ENCODE peak calls at places on chromosomes 3 and 15, in seven cellular contexts. One of them, this sample, is unnamed.

GRCh38 chr3:157532529-157533297 is 29.5 kb upstream of the VEPH1 start:
- DNase-seq in cardiac fibroblast: peak; percentile 97
- DNase-seq in MCF 10A: peak; percentile 89
- DNase-seq in IMR-90: peak; percentile 92
- DNase-seq in CD8-positive, alpha-beta T cell: no peak
- DNase-seq in GM20000: peak; percentile 71
- DNase-seq in RWPE1: peak; percentile 53
- DNase-seq in this sample: peak; percentile 40

GRCh38 chr3:36648241-36649034 is 115.9 kb downstream of the DCLK3 start:
- DNase-seq in cardiac fibroblast: peak; percentile 93
- DNase-seq in RWPE1: peak; percentile 27
- DNase-seq in GM20000: no peak
- DNase-seq in MCF 10A: peak; percentile 81
- DNase-seq in IMR-90: peak; percentile 86
- DNase-seq in CD8-positive, alpha-beta T cell: no peak
- DNase-seq in this sample: peak; percentile 83

GRCh38 chr3:157871248-157871647 is 235.0 kb downstream of the SHOX2 start:
- DNase-seq in cardiac fibroblast: no peak
- DNase-seq in RWPE1: no peak
- DNase-seq in IMR-90: no peak
- DNase-seq in GM20000: no peak
- DNase-seq in MCF 10A: no peak
- DNase-seq in CD8-positive, alpha-beta T cell: no peak
- DNase-seq in this sample: no peak

GRCh38 chr3:85710490-85710889 is 751.7 kb downstream of the CADM2 start:
- DNase-seq in IMR-90: peak; percentile 29
- DNase-seq in CD8-positive, alpha-beta T cell: no peak
- DNase-seq in MCF 10A: peak; percentile 21
- DNase-seq in cardiac fibroblast: peak; percentile 6
- DNase-seq in GM20000: no peak
- DNase-seq in RWPE1: peak; percentile 17
- DNase-seq in this sample: peak; percentile 32

GRCh38 chr3:72659609-72660008 is 188.6 kb downstream of the SHQ1 start:
- DNase-seq in CD8-positive, alpha-beta T cell: no peak
- DNase-seq in MCF 10A: no peak
- DNase-seq in cardiac fibroblast: no peak
- DNase-seq in GM20000: no peak
- DNase-seq in RWPE1: no peak
- DNase-seq in IMR-90: no peak
- DNase-seq in this sample: no peak

GRCh38 chr15:51842265-51842664 is 12.8 kb downstream of the TMOD3 start:
- DNase-seq in cardiac fibroblast: no peak
- DNase-seq in IMR-90: no peak
- DNase-seq in CD8-positive, alpha-beta T cell: no peak
- DNase-seq in GM20000: no peak
- DNase-seq in RWPE1: no peak
- DNase-seq in MCF 10A: no peak
- DNase-seq in this sample: no peak

GRCh38 chr3:16385151-16385550 is 120.1 kb downstream of the OXNAD1 start:
- DNase-seq in CD8-positive, alpha-beta T cell: no peak
- DNase-seq in GM20000: no peak
- DNase-seq in cardiac fibroblast: no peak
- DNase-seq in MCF 10A: no peak
- DNase-seq in RWPE1: no peak
- DNase-seq in IMR-90: peak; percentile 45
- DNase-seq in this sample: no peak

GRCh38 chr3:161637559-161637958 is 141.0 kb downstream of the OTOL1 start:
- DNase-seq in GM20000: no peak
- DNase-seq in RWPE1: no peak
- DNase-seq in cardiac fibroblast: no peak
- DNase-seq in IMR-90: no peak
- DNase-seq in MCF 10A: no peak
- DNase-seq in CD8-positive, alpha-beta T cell: no peak
- DNase-seq in this sample: no peak

GRCh38 chr3:141659821-141660597 is 78.1 kb upstream of the RNF7 start:
- DNase-seq in RWPE1: peak; percentile 34
- DNase-seq in GM20000: no peak
- DNase-seq in cardiac fibroblast: peak; percentile 27
- DNase-seq in IMR-90: peak; percentile 41
- DNase-seq in CD8-positive, alpha-beta T cell: no peak
- DNase-seq in MCF 10A: peak; percentile 53
- DNase-seq in this sample: no peak

GRCh38 chr3:39154323-39155021 is 1.1 kb upstream of the CSRNP1 start:
- DNase-seq in GM20000: no peak
- DNase-seq in CD8-positive, alpha-beta T cell: no peak
- DNase-seq in IMR-90: no peak
- DNase-seq in cardiac fibroblast: peak; percentile 28
- DNase-seq in MCF 10A: peak; percentile 31
- DNase-seq in RWPE1: no peak
- DNase-seq in this sample: peak; percentile 49

GRCh38 chr3:61847784-61848462 is 286.6 kb downstream of the PTPRG start:
- DNase-seq in cardiac fibroblast: peak; percentile 61
- DNase-seq in RWPE1: no peak
- DNase-seq in GM20000: no peak
- DNase-seq in IMR-90: no peak
- DNase-seq in CD8-positive, alpha-beta T cell: no peak
- DNase-seq in MCF 10A: peak; percentile 76
- DNase-seq in this sample: no peak

GRCh38 chr3:10957976-10958749 is 34.4 kb upstream of the SLC6A1 start:
- DNase-seq in RWPE1: no peak
- DNase-seq in GM20000: no peak
- DNase-seq in IMR-90: no peak
- DNase-seq in CD8-positive, alpha-beta T cell: no peak
- DNase-seq in MCF 10A: peak; percentile 15
- DNase-seq in cardiac fibroblast: no peak
- DNase-seq in this sample: no peak

GRCh38 chr15:52717924-52718323 is 38.7 kb upstream of the ATOSA start:
- DNase-seq in cardiac fibroblast: no peak
- DNase-seq in CD8-positive, alpha-beta T cell: no peak
- DNase-seq in MCF 10A: no peak
- DNase-seq in IMR-90: no peak
- DNase-seq in RWPE1: no peak
- DNase-seq in GM20000: no peak
- DNase-seq in this sample: no peak

DNA sequence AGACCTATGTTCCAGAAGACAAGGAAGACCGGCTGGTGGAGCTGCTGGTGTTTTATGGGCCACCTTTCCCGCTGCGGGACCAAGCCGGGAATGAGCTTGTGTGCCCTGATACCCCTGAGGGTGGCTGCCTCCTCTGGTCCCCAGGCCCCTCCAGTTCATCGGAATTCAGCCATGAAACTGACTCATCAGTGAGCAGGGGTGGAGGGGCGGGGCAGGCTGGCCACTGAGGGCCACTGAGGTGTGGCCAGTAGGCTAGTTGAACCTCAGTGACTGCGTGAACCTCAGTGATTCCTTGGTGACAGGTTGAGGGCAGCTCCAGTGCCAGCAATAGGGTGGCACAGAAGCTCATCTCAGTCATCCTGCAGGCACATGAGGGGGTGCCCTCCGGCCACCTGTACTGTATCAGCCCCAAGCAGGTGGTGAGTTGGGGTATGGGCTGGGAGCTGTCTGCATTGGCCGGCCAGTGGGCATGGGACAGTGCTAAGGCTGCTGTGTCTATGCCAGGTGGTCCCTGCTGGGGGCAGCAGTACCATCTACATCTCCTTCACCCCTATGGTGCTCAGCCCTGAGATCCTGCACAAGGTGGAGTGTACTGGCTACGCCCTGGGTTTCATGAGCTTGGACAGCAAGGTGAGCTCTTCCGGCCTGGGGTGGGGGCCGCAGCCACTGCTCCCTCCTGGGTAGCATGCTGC is 20.3 kb downstream of the ACAA1 start:
- DNase-seq in IMR-90: no peak
- DNase-seq in cardiac fibroblast: no peak
- DNase-seq in GM20000: no peak
- DNase-seq in MCF 10A: no peak
- DNase-seq in CD8-positive, alpha-beta T cell: no peak
- DNase-seq in RWPE1: no peak
- DNase-seq in this sample: no peak
- TF ChIP-seq CTCF in IMR-90: no peak
- TF ChIP-seq CTCF in cardiac fibroblast: no peak
- TF ChIP-seq CTCF in GM20000: no peak
- TF ChIP-seq CTCF in MCF 10A: no peak
- TF ChIP-seq CTCF in CD8-positive, alpha-beta T cell: no peak
- TF ChIP-seq CTCF in RWPE1: no peak
- TF ChIP-seq CTCF in this sample: peak; percentile 7

GRCh38 chr3:167406876-167407492 is 26.9 kb upstream of the ZBBX start:
- DNase-seq in MCF 10A: peak; percentile 85
- DNase-seq in cardiac fibroblast: peak; percentile 45
- DNase-seq in CD8-positive, alpha-beta T cell: no peak
- DNase-seq in IMR-90: peak; percentile 15
- DNase-seq in RWPE1: peak; percentile 53
- DNase-seq in GM20000: peak; percentile 7
- DNase-seq in this sample: peak; percentile 37
- TF ChIP-seq CTCF in MCF 10A: peak; percentile 59
- TF ChIP-seq CTCF in cardiac fibroblast: peak; percentile 21
- TF ChIP-seq CTCF in CD8-positive, alpha-beta T cell: no peak
- TF ChIP-seq CTCF in IMR-90: peak; percentile 26
- TF ChIP-seq CTCF in RWPE1: peak; percentile 28
- TF ChIP-seq CTCF in GM20000: peak; percentile 8
- TF ChIP-seq CTCF in this sample: peak; percentile 82

GRCh38 chr3:127212711-127213110 is 19.8 kb downstream of the PRR23E start:
- DNase-seq in CD8-positive, alpha-beta T cell: no peak
- DNase-seq in GM20000: no peak
- DNase-seq in cardiac fibroblast: no peak
- DNase-seq in MCF 10A: no peak
- DNase-seq in IMR-90: no peak
- DNase-seq in RWPE1: no peak
- DNase-seq in this sample: no peak
- TF ChIP-seq CTCF in CD8-positive, alpha-beta T cell: no peak
- TF ChIP-seq CTCF in GM20000: no peak
- TF ChIP-seq CTCF in cardiac fibroblast: no peak
- TF ChIP-seq CTCF in MCF 10A: no peak
- TF ChIP-seq CTCF in IMR-90: no peak
- TF ChIP-seq CTCF in RWPE1: no peak
- TF ChIP-seq CTCF in this sample: no peak

GRCh38 chr3:19065027-19065426 is 83.3 kb upstream of the KCNH8 start:
- DNase-seq in MCF 10A: peak; percentile 36
- DNase-seq in GM20000: peak; percentile 1
- DNase-seq in IMR-90: no peak
- DNase-seq in RWPE1: no peak
- DNase-seq in CD8-positive, alpha-beta T cell: no peak
- DNase-seq in cardiac fibroblast: no peak
- DNase-seq in this sample: no peak
- TF ChIP-seq CTCF in MCF 10A: peak; percentile 58
- TF ChIP-seq CTCF in GM20000: no peak
- TF ChIP-seq CTCF in IMR-90: no peak
- TF ChIP-seq CTCF in RWPE1: peak; percentile 32
- TF ChIP-seq CTCF in CD8-positive, alpha-beta T cell: peak; percentile 40
- TF ChIP-seq CTCF in cardiac fibroblast: no peak
- TF ChIP-seq CTCF in this sample: peak; percentile 40

GRCh38 chr15:43218908-43219706 is 1.7 kb downstream of the EPB42 start:
- DNase-seq in MCF 10A: peak; percentile 88
- DNase-seq in cardiac fibroblast: peak; percentile 17
- DNase-seq in RWPE1: peak; percentile 92
- DNase-seq in GM20000: no peak
- DNase-seq in IMR-90: peak; percentile 18
- DNase-seq in CD8-positive, alpha-beta T cell: no peak
- DNase-seq in this sample: peak; percentile 93
- TF ChIP-seq CTCF in MCF 10A: peak; percentile 35
- TF ChIP-seq CTCF in cardiac fibroblast: peak; percentile 33
- TF ChIP-seq CTCF in RWPE1: no peak
- TF ChIP-seq CTCF in GM20000: no peak
- TF ChIP-seq CTCF in IMR-90: peak; percentile 33
- TF ChIP-seq CTCF in CD8-positive, alpha-beta T cell: no peak
- TF ChIP-seq CTCF in this sample: peak; percentile 74